ENCODE peak calls at places on chromosomes 6 and 20, in five cellular contexts. W is left lung, P is A549, A is right lobe of liver, E is aorta. S is an unnamed sample. For H3K4me1, the result is how much of the 10 kb centered on the place peaks cover.

GRCh38 chr20:62303327-62304226 is 780 bp downstream of the ADRM1 start:
- DNase-seq in P (peak), A (peak), E (peak), W (no peak), S (no peak)

GRCh38 chr20:50916257-50916656 is 15.0 kb downstream of the ADNP start:
- DNase-seq in A (no peak), P (peak), E (no peak), W (no peak), S (no peak)

GRCh38 chr20:1828786-1829131 is 66.4 kb upstream of the SIRPA start:
- DNase-seq in W (no peak), P (no peak), A (no peak), E (no peak), S (no peak)

GRCh38 chr6:43948527-43949450 is 178.5 kb downstream of the MRPL14 start:
- DNase-seq in W (no peak), A (no peak), P (no peak), E (no peak), S (no peak)

GRCh38 chr6:43687437-43688347 is at the start of gene MRPS18A:
- DNase-seq in A (peak), W (peak), E (peak), P (peak), S (peak)

GRCh38 chr6:2157441-2158127 is 87.8 kb downstream of the GMDS start:
- DNase-seq in W (no peak), P (no peak), A (no peak), E (no peak), S (no peak)

GRCh38 chr6:24935323-24935722 is 437 bp downstream of the RIPOR2 start:
- DNase-seq in P (no peak), E (no peak), W (no peak), A (no peak), S (no peak)

GRCh38 chr6:1390071-1390804 is 862 bp downstream of the FOXF2 start:
- DNase-seq in W (no peak), E (no peak), P (peak), A (no peak), S (no peak)

GRCh38 chr6:89826029-89826528 is 3.6 kb upstream of the CASP8AP2 start:
- DNase-seq in E (no peak), P (no peak), W (no peak), A (no peak), S (no peak)

GRCh38 chr6:90131091-90131490 is 165.6 kb downstream of the BACH2 start:
- DNase-seq in A (no peak), W (no peak), P (no peak), E (no peak), S (no peak)

GRCh38 chr6:53466257-53466656 is 78.6 kb downstream of the GCLC start:
- DNase-seq in A (no peak), W (no peak), E (no peak), P (no peak), S (no peak)

GRCh38 chr6:167833396-167833763 is 6.7 kb downstream of the AFDN start:
- DNase-seq in A (no peak), P (no peak), W (no peak), E (no peak), S (no peak)
- H3K4me1 ChIP-seq in A (under half), P (under half), W (under half), E (under half), S (half or more)

GRCh38 chr6:108165714-108166663 is at the start of gene NR2E1:
- DNase-seq in W (no peak), A (no peak), E (no peak), P (peak), S (no peak)

GRCh38 chr6:108163267-108163643 is 2.6 kb upstream of the NR2E1 start:
- DNase-seq in A (no peak), E (no peak), W (no peak), P (peak), S (no peak)

GRCh38 chr6:108163644-108164536 is 1.9 kb upstream of the NR2E1 start:
- DNase-seq in W (no peak), A (no peak), E (no peak), P (no peak), S (no peak)

GRCh38 chr6:108164815-108165706 is 761 bp upstream of the NR2E1 start:
- DNase-seq in E (no peak), W (no peak), A (no peak), P (no peak), S (no peak)

DNA sequence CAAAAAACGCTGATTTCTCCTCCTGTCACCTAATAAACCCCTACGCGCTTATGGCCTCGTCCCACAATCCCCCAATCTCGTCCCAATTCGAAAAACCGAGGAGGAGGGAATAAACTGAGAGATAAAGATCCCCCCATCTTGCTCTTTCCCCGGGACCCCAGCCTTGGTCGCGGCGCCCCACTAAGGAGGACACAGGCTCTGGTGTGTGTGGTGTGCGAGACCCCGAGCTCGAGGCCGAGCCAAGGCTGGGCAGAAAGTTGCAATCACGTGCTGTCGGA is 1.3 kb upstream of the NR2E1 start:
- DNase-seq in A (no peak), P (no peak), E (no peak), W (no peak), S (no peak)
- H3K4me1 ChIP-seq in A (under half), P (under half), E (under half), W (under half), S (half or more)

GRCh38 chr6:38184780-38185080 is 365.2 kb downstream of the ZFAND3 start:
- DNase-seq in P (no peak), E (no peak), A (no peak), W (no peak), S (no peak)
- H3K4me1 ChIP-seq in P (under half), E (under half), A (under half), W (under half), S (under half)

DNA sequence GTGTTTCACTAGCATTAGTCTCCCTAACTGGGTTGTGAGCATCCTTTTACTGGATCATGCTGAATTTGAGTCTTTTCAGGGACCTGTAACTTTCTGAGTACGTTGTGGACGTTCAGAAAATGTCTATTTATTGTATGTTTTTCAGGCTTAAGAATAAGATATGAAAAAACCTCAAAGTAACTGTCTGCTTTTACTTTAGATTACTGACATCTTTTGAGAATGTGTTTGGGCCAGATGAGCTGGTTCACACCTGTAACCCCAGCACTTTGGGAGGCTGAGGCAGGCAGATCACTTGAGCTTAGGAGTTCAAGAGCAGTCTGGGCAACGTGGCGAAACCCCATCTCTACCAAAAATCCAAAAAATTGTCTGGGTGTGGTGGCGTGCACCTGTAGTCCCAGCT is 32.7 kb downstream of the NCOA3 start:
- DNase-seq in P (no peak), A (no peak), E (no peak), W (no peak), S (no peak)
- H3K4me1 ChIP-seq in P (under half), A (under half), E (under half), W (under half), S (under half)

GRCh38 chr20:37256286-37256685 is 5.3 kb downstream of the GHRH start:
- DNase-seq in P (no peak), A (no peak), E (no peak), W (no peak), S (no peak)

GRCh38 chr20:37251836-37252477 is 9.7 kb downstream of the GHRH start:
- DNase-seq in P (no peak), A (no peak), W (no peak), E (no peak), S (no peak)

GRCh38 chr20:37257530-37257929 is 4.1 kb downstream of the GHRH start:
- DNase-seq in W (no peak), P (no peak), E (no peak), A (no peak), S (no peak)

GRCh38 chr20:37253087-37253486 is 8.5 kb downstream of the GHRH start:
- DNase-seq in E (no peak), P (no peak), A (no peak), W (no peak), S (no peak)

DNA sequence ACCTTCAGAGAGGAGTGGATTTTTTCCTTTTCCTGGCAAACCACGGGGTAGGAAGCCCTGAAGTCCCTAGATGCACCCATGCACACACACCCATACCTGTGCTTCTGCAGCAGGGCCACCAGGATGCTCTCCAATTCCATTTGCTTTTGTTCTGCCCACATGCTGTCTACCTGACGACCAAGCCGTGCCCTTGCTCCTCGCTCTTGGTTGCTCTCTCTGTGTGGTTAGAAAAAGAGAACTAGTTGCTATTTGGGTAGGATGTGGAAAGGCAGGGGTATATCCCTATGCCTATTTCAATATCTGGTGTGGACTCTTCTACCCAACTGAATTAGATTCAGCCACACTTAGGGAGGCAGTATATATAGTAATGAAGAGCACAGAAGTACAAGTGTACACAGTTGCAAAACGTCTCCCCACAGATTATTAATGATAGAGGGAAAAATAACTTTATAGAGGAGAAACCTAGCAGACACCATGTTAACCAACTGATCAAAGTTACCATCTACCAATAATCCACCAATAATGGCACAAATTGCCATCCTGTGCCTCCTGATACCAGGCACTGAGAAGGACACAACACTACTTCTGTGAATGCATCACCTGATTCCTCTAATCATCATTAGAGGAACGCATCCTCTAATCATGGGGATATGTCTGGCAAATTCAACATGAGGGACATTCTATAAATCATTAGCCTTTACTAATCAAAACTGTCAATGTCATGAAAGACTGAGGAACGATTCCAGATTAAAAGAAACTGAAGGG is 7.3 kb downstream of the GHRH start:
- DNase-seq in A (no peak), P (no peak), E (no peak), W (no peak), S (no peak)
- H3K4me1 ChIP-seq in A (under half), P (under half), E (under half), W (under half), S (under half)

DNA sequence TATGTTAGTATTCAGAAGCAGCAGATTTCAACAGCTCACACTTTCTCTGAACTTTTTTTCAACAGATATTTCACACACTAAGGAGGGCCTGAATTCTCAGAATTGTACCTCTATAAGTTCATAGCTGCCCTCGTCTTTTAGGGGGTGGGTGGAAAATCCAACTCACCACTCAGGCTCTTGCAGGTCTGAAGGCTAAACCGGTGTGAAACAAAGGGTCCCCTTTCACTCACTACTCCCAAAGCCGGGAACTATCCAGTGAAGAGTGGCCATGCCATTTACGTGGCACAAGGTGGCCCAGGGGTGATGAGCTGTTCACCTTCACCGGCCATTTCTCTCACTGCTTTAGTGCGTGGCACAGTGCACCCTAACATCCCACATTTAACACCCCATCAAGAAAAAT is 24.2 kb downstream of the TBC1D7 start:
- DNase-seq in E (no peak), W (no peak), A (no peak), P (no peak), S (no peak)
- H3K4me1 ChIP-seq in E (under half), W (under half), A (under half), P (half or more), S (half or more)

GRCh38 chr6:167229586-167229985 is 61.5 kb upstream of the UNC93A start:
- DNase-seq in P (no peak), E (no peak), A (no peak), W (no peak), S (no peak)
- H3K4me1 ChIP-seq in P (under half), E (under half), A (under half), W (under half), S (under half)

DNA sequence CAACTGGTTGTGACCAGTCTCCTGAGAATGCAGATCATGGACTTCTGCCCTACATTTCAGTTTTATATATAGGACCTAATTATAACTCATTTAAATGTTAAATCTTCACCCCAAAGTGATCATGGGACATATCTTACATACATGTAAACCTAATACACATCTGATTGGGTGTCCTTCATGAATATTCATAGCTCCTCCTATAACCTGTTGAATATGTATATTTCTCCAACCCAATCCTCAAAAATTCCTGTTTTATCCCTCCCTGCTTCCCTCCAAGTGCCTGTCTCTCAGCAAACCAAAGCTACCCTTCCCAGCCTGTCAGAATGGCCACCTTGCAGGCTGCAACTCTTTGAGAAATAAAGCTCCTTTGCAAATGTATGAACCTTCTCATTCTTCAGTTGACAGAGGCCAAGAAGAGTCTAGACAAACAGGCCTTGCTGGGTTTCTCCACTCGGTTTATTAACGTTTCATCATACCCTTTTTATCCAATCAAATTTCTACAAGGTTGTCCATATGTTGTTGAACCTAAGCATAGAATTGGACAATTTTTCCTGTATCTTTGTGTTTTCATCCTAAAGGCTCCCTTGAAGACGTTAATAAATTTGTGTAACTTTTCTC is 133.2 kb downstream of the HFE start:
- DNase-seq in A (no peak), W (no peak), E (no peak), P (no peak), S (no peak)
- H3K4me1 ChIP-seq in A (under half), W (under half), E (under half), P (under half), S (under half)

DNA sequence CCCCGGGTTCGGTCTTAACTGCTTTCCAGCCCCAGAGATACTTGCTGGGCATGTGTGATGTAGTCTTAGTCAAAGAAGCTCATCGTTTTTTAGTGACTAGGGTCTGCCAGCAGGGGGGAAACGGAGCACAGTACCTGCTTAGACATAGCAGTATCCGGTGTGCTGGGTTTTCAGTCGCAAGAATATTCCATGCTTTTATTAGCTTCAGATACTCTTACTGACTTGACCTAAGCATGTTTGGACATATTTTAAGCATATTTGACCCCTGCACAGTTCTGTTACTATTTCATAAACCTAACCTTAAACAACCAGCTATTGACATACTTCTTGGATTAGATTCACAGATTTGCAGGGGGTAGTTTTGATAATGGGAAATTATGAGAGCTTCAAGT is 3.0 kb downstream of the E2F3 start:
- DNase-seq in A (no peak), P (peak), E (no peak), W (no peak), S (no peak)
- H3K4me1 ChIP-seq in A (under half), P (under half), E (under half), W (under half), S (half or more)

S was measured in left ventricle myocardium inferior.